ENCODE peak calls at places on chromosomes 16 and 17, in five cellular contexts. Q is endothelial cell of umbilical vein, S is NB4, F is spleen, D is lower leg skin. J is an unnamed sample.

GRCh38 chr17:673200-673681 is 41.4 kb downstream of the VPS53 start:
- DNase-seq in Q (no peak), S (no peak), F (no peak), D (no peak), J (no peak)

GRCh38 chr16:8496364-8496763 is 93.9 kb downstream of the TMEM114 start:
- DNase-seq in Q (no peak), S (no peak), F (no peak), D (no peak), J (no peak)

GRCh38 chr17:21169496-21169895 is 42.7 kb downstream of the DHRS7B start:
- DNase-seq in Q (no peak), S (no peak), F (no peak), D (no peak), J (no peak)

GRCh38 chr17:33049781-33050414 is 58.3 kb downstream of the SPACA3 start:
- DNase-seq in Q (peak), S (peak), F (no peak), D (no peak), J (peak)

GRCh38 chr16:28182183-28182582 is 29.6 kb downstream of the XPO6 start:
- DNase-seq in Q (no peak), S (peak), F (no peak), D (no peak), J (no peak)

GRCh38 chr17:82228278-82228841 is 482 bp upstream of the SLC16A3 start:
- DNase-seq in Q (peak), S (peak), F (peak), D (peak), J (no peak)

GRCh38 chr17:383771-384621 is 31.4 kb upstream of the RPH3AL start:
- DNase-seq in Q (no peak), S (no peak), F (peak), D (no peak), J (no peak)

GRCh38 chr16:81638286-81638945 is 140.7 kb upstream of the PLCG2 start:
- DNase-seq in Q (no peak), S (no peak), F (no peak), D (no peak), J (no peak)

GRCh38 chr16:8646271-8646670 is 24.8 kb downstream of the METTL22 start:
- DNase-seq in Q (no peak), S (no peak), F (peak), D (no peak), J (no peak)

GRCh38 chr16:67451704-67452435 is 20.9 kb downstream of the HSD11B2 start:
- DNase-seq in Q (no peak), S (no peak), F (no peak), D (no peak), J (peak)

GRCh38 chr16:27538508-27538907 is 11.2 kb downstream of the GTF3C1 start:
- DNase-seq in Q (peak), S (no peak), F (peak), D (no peak), J (no peak)

GRCh38 chr16:51816929-51817328 is 665.9 kb upstream of the SALL1 start:
- DNase-seq in Q (no peak), S (no peak), F (no peak), D (no peak), J (no peak)

GRCh38 chr16:50360779-50361178 is 8.0 kb downstream of the BRD7 start:
- DNase-seq in Q (no peak), S (no peak), F (no peak), D (no peak), J (no peak)

GRCh38 chr17:45172541-45173286 is 11.0 kb downstream of the HEXIM2 start:
- DNase-seq in Q (no peak), S (peak), F (peak), D (peak), J (peak)

GRCh38 chr16:87425941-87426340 is 33.8 kb downstream of the MAP1LC3B start:
- DNase-seq in Q (no peak), S (no peak), F (no peak), D (peak), J (no peak)

GRCh38 chr16:14283786-14284185 is 212.7 kb downstream of the MRTFB start:
- DNase-seq in Q (no peak), S (no peak), F (no peak), D (no peak), J (no peak)

GRCh38 chr16:10933865-10934264 is 8.4 kb downstream of the DEXI start:
- DNase-seq in Q (no peak), S (no peak), F (no peak), D (no peak), J (no peak)

GRCh38 chr17:71180801-71181385 is 939.9 kb upstream of the SOX9 start:
- DNase-seq in Q (no peak), S (no peak), F (no peak), D (no peak), J (peak)

GRCh38 chr16:1414532-1415265 is at the start of gene UNKL:
- DNase-seq in Q (peak), S (peak), F (peak), D (peak), J (peak)

GRCh38 chr17:46194393-46195216 is 1.4 kb upstream of the KANSL1 start:
- DNase-seq in Q (peak), S (peak), F (no peak), D (no peak), J (no peak)

GRCh38 chr16:20740007-20740883 is 1.4 kb downstream of the THUMPD1 start:
- DNase-seq in Q (peak), S (peak), F (no peak), D (no peak), J (peak)

GRCh38 chr16:76303637-76304314 is 26.6 kb downstream of the CNTNAP4 start:
- DNase-seq in Q (no peak), S (no peak), F (no peak), D (no peak), J (no peak)

GRCh38 chr17:73508057-73508930 is 136.0 kb downstream of the SDK2 start:
- DNase-seq in Q (no peak), S (no peak), F (no peak), D (no peak), J (no peak)

GRCh38 chr17:60506312-60506711 is 19.7 kb downstream of the APPBP2 start:
- DNase-seq in Q (peak), S (peak), F (no peak), D (no peak), J (no peak)

GRCh38 chr16:11896776-11897175 is 19.0 kb downstream of the GSPT1 start:
- DNase-seq in Q (peak), S (no peak), F (no peak), D (no peak), J (no peak)

GRCh38 chr16:85891033-85891775 is 7.8 kb upstream of the IRF8 start:
- DNase-seq in Q (no peak), S (no peak), F (no peak), D (no peak), J (peak)

GRCh38 chr17:62963296-62963695 is 2.7 kb upstream of the TANC2 start:
- DNase-seq in Q (peak), S (no peak), F (no peak), D (no peak), J (no peak)

GRCh38 chr17:50139950-50140885 is 10.3 kb upstream of the SAMD14 start:
- DNase-seq in Q (peak), S (peak), F (peak), D (peak), J (peak)
- TF ChIP-seq POLR2A in Q (no peak), S (no peak), F (no peak), D (no peak), J (no peak)

GRCh38 chr16:56643080-56643778 is 4.8 kb downstream of the MT1A start:
- DNase-seq in Q (no peak), S (peak), F (peak), D (peak), J (peak)
- TF ChIP-seq CTCF in Q (no peak), S (peak), F (peak), D (no peak), J (peak)

GRCh38 chr17:40466298-40466971 is 23.2 kb downstream of the IGFBP4 start:
- DNase-seq in Q (no peak), S (no peak), F (no peak), D (no peak), J (no peak)

GRCh38 chr17:40462343-40463121 is 19.3 kb downstream of the IGFBP4 start:
- DNase-seq in Q (no peak), S (no peak), F (no peak), D (no peak), J (no peak)

GRCh38 chr17:40463122-40463550 is 19.9 kb downstream of the IGFBP4 start:
- DNase-seq in Q (no peak), S (no peak), F (no peak), D (no peak), J (no peak)

GRCh38 chr17:40461774-40462342 is 18.6 kb downstream of the IGFBP4 start:
- DNase-seq in Q (no peak), S (no peak), F (no peak), D (no peak), J (no peak)

DNA sequence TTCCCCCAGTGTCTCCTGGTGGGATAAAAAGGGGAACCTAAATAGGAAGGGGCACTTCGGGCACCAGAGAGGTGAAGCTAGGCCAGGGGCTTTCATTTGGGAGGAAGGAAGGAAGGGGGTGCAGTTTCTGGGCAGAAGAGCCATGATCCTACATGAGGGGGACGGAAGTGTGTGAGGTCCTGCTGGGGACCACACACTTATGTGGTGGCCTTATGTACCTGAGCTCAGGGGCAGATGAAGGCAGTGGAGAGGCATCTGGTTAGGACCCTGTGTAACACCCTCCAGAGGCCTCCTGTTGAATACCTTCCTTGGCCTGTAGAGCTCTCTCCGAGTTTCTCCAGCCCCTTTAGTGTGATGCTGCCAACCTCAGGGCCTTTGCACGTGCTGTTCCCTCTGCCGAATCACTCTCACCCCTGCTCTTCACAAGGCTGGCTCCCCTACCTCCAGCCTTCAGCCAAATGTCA is 21.2 kb downstream of the IGFBP4 start:
- DNase-seq in Q (no peak), S (no peak), F (no peak), D (no peak), J (no peak)
- TF ChIP-seq POLR2A in Q (peak), S (no peak), F (no peak), D (no peak), J (no peak)

GRCh38 chr16:57384248-57385070 is 12.2 kb downstream of the CX3CL1 start:
- DNase-seq in Q (no peak), S (peak), F (no peak), D (no peak), J (no peak)

GRCh38 chr16:57380671-57381462 is 8.6 kb downstream of the CX3CL1 start:
- DNase-seq in Q (peak), S (no peak), F (no peak), D (peak), J (peak)

GRCh38 chr16:57383276-57384247 is 11.3 kb downstream of the CX3CL1 start:
- DNase-seq in Q (no peak), S (peak), F (no peak), D (peak), J (no peak)

GRCh38 chr16:57381791-57382534 is 9.7 kb downstream of the CX3CL1 start:
- DNase-seq in Q (no peak), S (no peak), F (no peak), D (no peak), J (no peak)

GRCh38 chr16:57382535-57383275 is 10.4 kb downstream of the CX3CL1 start:
- DNase-seq in Q (no peak), S (no peak), F (no peak), D (peak), J (no peak)
- TF ChIP-seq CTCF in Q (no peak), S (no peak), F (no peak), D (no peak), J (no peak)

GRCh38 chr16:78444-79145 is 570 bp downstream of the MPG start:
- DNase-seq in Q (peak), S (peak), F (peak), D (no peak), J (peak)

GRCh38 chr16:76535-77272 is 1.3 kb upstream of the MPG start:
- DNase-seq in Q (peak), S (peak), F (no peak), D (peak), J (peak)

GRCh38 chr16:77273-77806 is 685 bp upstream of the MPG start:
- DNase-seq in Q (peak), S (peak), F (peak), D (peak), J (no peak)

GRCh38 chr16:79146-80054 is 1.4 kb downstream of the MPG start:
- DNase-seq in Q (peak), S (peak), F (no peak), D (no peak), J (no peak)

GRCh38 chr16:77807-78443 is at the start of gene MPG:
- DNase-seq in Q (peak), S (peak), F (peak), D (peak), J (peak)
- TF ChIP-seq POLR2A in Q (peak), S (peak), F (peak), D (no peak), J (peak)